ENCODE peak calls at places on chromosomes 16 and 17, in five cellular contexts. S is psoas muscle, W is esophagus squamous epithelium, L is heart left ventricle, Z is heart right ventricle. D is an unnamed sample. For H3K4me1, the result is how much of the 10 kb centered on the place peaks cover.

GRCh38 chr16:85149776-85150175 is 37.5 kb upstream of the CIBAR2 start:
- DNase-seq in L (peak), W (no peak), S (peak), Z (no peak), D (no peak)

GRCh38 chr17:73423159-73423715 is 111.4 kb upstream of the CDC42EP4 start:
- DNase-seq in Z (no peak), W (no peak), L (no peak), S (no peak), D (no peak)

GRCh38 chr17:6639651-6640535 is 618 bp downstream of the KIAA0753 start:
- DNase-seq in Z (peak), S (peak), L (peak), W (no peak), D (no peak)

GRCh38 chr17:6752068-6752909 is 3.6 kb upstream of the XAF1 start:
- DNase-seq in S (peak), W (no peak), Z (peak), L (peak), D (peak)

GRCh38 chr16:17346774-17347569 is 123.8 kb downstream of the XYLT1 start:
- DNase-seq in W (no peak), Z (no peak), L (no peak), S (no peak), D (no peak)

GRCh38 chr17:17495448-17496188 is 577 bp downstream of the RASD1 start:
- DNase-seq in W (no peak), Z (no peak), L (no peak), S (peak), D (peak)

GRCh38 chr16:83603981-83604570 is 203.7 kb upstream of the HSBP1 start:
- DNase-seq in W (no peak), S (no peak), Z (no peak), L (no peak), D (no peak)

GRCh38 chr17:61460796-61461585 is 8.8 kb downstream of the TBX4 start:
- DNase-seq in Z (no peak), S (no peak), W (no peak), L (no peak), D (no peak)

GRCh38 chr16:566475-567361 is at the start of gene NHLRC4:
- DNase-seq in Z (peak), S (peak), L (peak), W (no peak), D (no peak)

GRCh38 chr17:47812146-47812920 is 9.3 kb downstream of the OSBPL7 start:
- DNase-seq in S (no peak), W (no peak), Z (no peak), L (peak), D (peak)

GRCh38 chr17:81833921-81834830 is 674 bp downstream of the PPP1R27 start:
- DNase-seq in Z (no peak), L (no peak), S (peak), W (no peak), D (no peak)

GRCh38 chr16:11100239-11100750 is 155.7 kb downstream of the SOCS1 start:
- DNase-seq in S (peak), L (peak), Z (peak), W (no peak), D (no peak)

GRCh38 chr16:53153130-53153529 is 98.3 kb downstream of the CHD9 start:
- DNase-seq in Z (no peak), W (no peak), S (no peak), L (no peak), D (no peak)

GRCh38 chr17:64348666-64349065 is 42.0 kb downstream of the PECAM1 start:
- DNase-seq in W (no peak), S (no peak), Z (no peak), L (no peak), D (peak)

GRCh38 chr17:30550512-30551273 is 73.5 kb downstream of the GOSR1 start:
- DNase-seq in L (no peak), S (no peak), Z (no peak), W (no peak), D (peak)

GRCh38 chr17:27597188-27597580 is 33.8 kb upstream of the LGALS9 start:
- DNase-seq in W (no peak), Z (no peak), S (no peak), L (no peak), D (no peak)

GRCh38 chr16:50425648-50426047 is 56.9 kb upstream of the BRD7 start:
- DNase-seq in S (no peak), L (no peak), Z (no peak), W (no peak), D (no peak)

GRCh38 chr17:43576563-43577229 is 30.6 kb upstream of the ETV4 start:
- DNase-seq in W (no peak), L (peak), S (peak), Z (peak), D (no peak)

GRCh38 chr16:50574852-50575251 is 26.7 kb downstream of the NKD1 start:
- DNase-seq in Z (no peak), S (no peak), L (no peak), W (no peak), D (no peak)

GRCh38 chr16:63981639-63982038 is 1140.2 kb downstream of the CDH11 start:
- DNase-seq in Z (no peak), L (no peak), S (no peak), W (no peak), D (no peak)

GRCh38 chr17:74361613-74362391 is at the start of gene BTBD17:
- DNase-seq in S (peak), W (no peak), Z (peak), L (peak), D (peak)

GRCh38 chr16:80210787-80211186 is 330.0 kb upstream of the DYNLRB2 start:
- DNase-seq in W (no peak), S (no peak), Z (no peak), L (no peak), D (no peak)

GRCh38 chr16:28974007-28974436 is 556 bp upstream of the SPNS1 start:
- DNase-seq in L (peak), S (peak), Z (peak), W (no peak), D (peak)

GRCh38 chr16:49470550-49470949 is 96.9 kb downstream of the C16orf78 start:
- DNase-seq in L (no peak), Z (no peak), W (no peak), S (peak), D (no peak)

GRCh38 chr17:6753006-6753445 is 2.8 kb upstream of the XAF1 start:
- DNase-seq in L (peak), S (peak), Z (peak), W (no peak), D (no peak)

GRCh38 chr16:26334218-26335111 is 642.7 kb downstream of the HS3ST4 start:
- DNase-seq in L (no peak), W (no peak), Z (no peak), S (no peak), D (no peak)

GRCh38 chr17:27762527-27763305 is 37.6 kb downstream of the NOS2 start:
- DNase-seq in Z (no peak), W (no peak), S (no peak), L (no peak), D (no peak)

GRCh38 chr16:84913315-84913714 is 93.5 kb downstream of the CRISPLD2 start:
- DNase-seq in S (peak), W (no peak), L (peak), Z (no peak), D (no peak)

GRCh38 chr17:38896373-38896954 is 26.6 kb downstream of the LASP1 start:
- DNase-seq in W (no peak), Z (peak), S (no peak), L (peak), D (no peak)

GRCh38 chr16:47732122-47732805 is 271.1 kb downstream of the PHKB start:
- DNase-seq in Z (no peak), W (no peak), L (no peak), S (no peak), D (no peak)

GRCh38 chr17:70098030-70098429 is 23.0 kb downstream of the KCNJ16 start:
- DNase-seq in Z (no peak), S (no peak), L (no peak), W (no peak), D (no peak)

GRCh38 chr16:46859719-46860152 is 24.4 kb upstream of the GPT2 start:
- DNase-seq in Z (no peak), W (no peak), S (no peak), L (no peak), D (peak)

GRCh38 chr17:72710834-72711233 is 381.7 kb downstream of the SLC39A11 start:
- DNase-seq in W (no peak), Z (no peak), S (no peak), L (no peak), D (no peak)

GRCh38 chr16:79776243-79776884 is 175.8 kb upstream of the MAF start:
- DNase-seq in S (peak), L (peak), Z (no peak), W (no peak), D (no peak)

GRCh38 chr16:14562691-14563491 is 67.2 kb downstream of the PARN start:
- DNase-seq in L (peak), Z (peak), S (peak), W (no peak), D (peak)

DNA sequence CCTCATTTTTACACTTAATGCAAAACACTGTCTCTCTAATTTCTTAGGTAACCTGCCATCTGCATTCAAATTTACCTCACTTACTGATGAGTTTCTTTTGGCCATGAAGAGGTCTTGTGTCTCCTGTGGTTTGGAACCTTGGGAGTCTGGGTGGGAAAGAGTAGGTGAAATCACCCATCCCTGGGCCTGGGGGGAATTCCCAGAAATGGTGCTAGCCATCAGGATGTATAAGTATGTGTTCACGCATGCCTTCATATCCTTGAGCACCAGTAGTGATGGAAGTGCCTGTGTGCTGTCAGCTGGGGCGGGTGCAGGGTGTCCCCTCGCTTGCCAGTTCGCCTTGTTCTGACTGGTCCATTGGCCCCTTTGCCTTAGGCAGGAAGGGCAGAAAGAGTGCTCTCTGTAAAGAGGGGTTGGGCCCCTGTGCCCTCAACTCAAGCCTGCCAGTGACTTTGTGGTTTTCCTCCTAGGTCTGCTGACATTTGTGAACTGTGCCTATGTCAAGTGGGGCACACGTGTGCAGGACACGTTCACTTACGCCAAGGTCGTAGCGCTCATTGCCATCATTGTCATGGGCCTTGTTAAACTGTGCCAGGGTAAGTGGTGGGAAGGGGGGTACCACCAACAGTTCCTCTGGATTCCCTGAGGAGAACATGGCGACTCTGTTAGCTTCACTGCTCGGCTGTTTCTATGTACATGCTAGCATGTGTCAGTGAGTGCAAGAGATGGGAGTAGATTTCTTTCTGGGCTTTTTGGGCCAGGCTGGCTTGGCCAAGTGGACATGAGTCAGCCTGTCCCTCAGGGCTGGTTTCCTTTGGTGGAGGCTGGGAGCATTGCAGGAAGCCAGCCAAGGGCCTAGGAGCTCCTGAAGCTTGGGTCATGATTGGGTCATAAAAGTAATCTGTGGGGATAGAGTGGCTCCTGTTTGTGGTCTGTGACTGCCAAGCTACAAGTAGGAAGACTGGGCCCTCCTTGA is 23.2 kb downstream of the SLC7A6OS start:
- DNase-seq in Z (peak), L (peak), S (peak), W (no peak), D (no peak)
- H3K27ac ChIP-seq in Z (peak), L (peak), S (peak), W (peak), D (no peak)

GRCh38 chr17:50952889-50953288 is 86.7 kb upstream of the TOB1 start:
- DNase-seq in S (no peak), Z (no peak), W (no peak), L (no peak), D (no peak)
- H3K4me1 ChIP-seq in S (half or more), Z (under half), W (under half), L (half or more), D (half or more)

GRCh38 chr17:2297023-2297422 is 6.6 kb downstream of the SMG6 start:
- DNase-seq in L (no peak), W (no peak), Z (no peak), S (no peak), D (no peak)
- H3K27ac ChIP-seq in L (no peak), W (no peak), Z (no peak), S (no peak), D (no peak)

GRCh38 chr17:76544123-76544915 is 4.5 kb downstream of the PRCD start:
- DNase-seq in L (peak), Z (peak), W (no peak), S (no peak), D (no peak)

GRCh38 chr17:76542984-76543383 is 3.1 kb downstream of the PRCD start:
- DNase-seq in Z (no peak), L (no peak), W (no peak), S (no peak), D (no peak)

GRCh38 chr17:76542566-76542971 is 2.7 kb downstream of the PRCD start:
- DNase-seq in Z (no peak), L (no peak), W (no peak), S (no peak), D (no peak)

GRCh38 chr17:76544916-76545365 is 5.1 kb downstream of the PRCD start:
- DNase-seq in Z (no peak), S (no peak), W (no peak), L (no peak), D (no peak)

DNA sequence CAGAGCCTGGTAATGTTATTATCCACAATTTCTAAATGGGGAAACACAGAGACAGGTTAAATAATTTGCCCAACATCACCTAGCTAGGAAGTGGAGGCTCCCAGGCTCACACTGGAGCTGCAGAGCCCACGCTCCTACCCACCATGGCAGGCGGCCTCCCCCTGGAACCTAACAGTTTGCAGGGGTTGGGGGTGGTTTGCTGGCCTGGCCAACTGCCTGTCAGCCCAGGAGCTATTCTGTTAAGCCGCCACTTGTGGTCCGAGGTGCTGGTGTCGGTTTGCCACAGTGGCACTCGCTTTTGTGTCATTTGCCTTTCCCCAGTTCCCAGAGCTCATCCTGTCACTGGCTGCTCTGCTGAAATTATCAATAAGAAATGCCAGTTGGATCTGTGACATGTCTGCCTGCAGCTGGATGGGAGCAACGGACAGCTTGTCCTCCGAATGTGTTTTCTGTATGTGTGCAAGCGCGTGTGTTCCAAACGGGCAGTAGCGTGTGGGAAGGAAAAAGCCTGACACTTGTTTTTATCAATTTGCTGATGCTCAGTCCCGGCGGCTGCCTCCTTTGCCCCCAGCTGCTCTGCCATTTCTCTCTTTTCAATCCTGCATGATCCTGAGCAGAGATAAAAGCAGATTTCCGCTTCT is 3.8 kb downstream of the PRCD start:
- DNase-seq in L (no peak), S (no peak), Z (no peak), W (no peak), D (peak)
- H3K4me1 ChIP-seq in L (half or more), S (under half), Z (half or more), W (under half), D (under half)

GRCh38 chr16:74743045-74743667 is 31.5 kb downstream of the FA2H start:
- DNase-seq in L (no peak), Z (no peak), W (no peak), S (no peak), D (no peak)
- H3K27ac ChIP-seq in L (no peak), Z (no peak), W (peak), S (no peak), D (peak)

GRCh38 chr16:70750893-70751467 is 50.0 kb downstream of the VAC14 start:
- DNase-seq in Z (peak), S (peak), L (peak), W (no peak), D (no peak)

GRCh38 chr16:70749681-70750601 is 51.0 kb downstream of the VAC14 start:
- DNase-seq in Z (peak), S (no peak), L (no peak), W (no peak), D (no peak)

GRCh38 chr16:70753228-70753627 is 47.7 kb downstream of the VAC14 start:
- DNase-seq in Z (no peak), L (no peak), S (peak), W (no peak), D (no peak)

GRCh38 chr16:70752381-70752780 is 48.6 kb downstream of the VAC14 start:
- DNase-seq in Z (no peak), S (peak), W (no peak), L (no peak), D (no peak)

DNA sequence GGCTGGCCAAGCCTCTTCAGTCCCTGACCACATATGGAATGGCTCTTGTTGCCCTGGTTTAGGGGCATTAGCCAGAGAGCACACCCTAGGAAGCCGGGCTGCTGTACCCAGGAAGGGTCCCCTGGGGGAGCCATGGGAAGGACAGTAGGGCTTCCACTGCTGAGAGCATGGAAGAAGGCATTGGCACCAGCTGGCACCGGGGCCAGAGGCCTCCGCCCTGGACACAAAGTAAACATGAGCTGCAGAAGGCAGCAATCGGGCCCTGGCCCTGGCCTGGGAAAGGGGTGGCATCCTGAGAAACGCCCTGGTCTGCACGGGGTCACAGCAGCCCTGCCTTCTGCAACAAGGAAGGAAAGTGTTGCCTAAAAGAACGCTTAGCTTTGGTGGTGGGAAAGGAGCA is 49.4 kb downstream of the VAC14 start:
- DNase-seq in S (peak), L (no peak), Z (no peak), W (no peak), D (no peak)
- H3K4me1 ChIP-seq in S (half or more), L (half or more), Z (under half), W (half or more), D (under half)

D was measured in RWPE2.